ENCODE peak calls at places on chromosomes 5 and 9, in seven cellular contexts. One of them, this sample, is unnamed.

GRCh38 chr5:77946381-77947050 is 170.4 kb upstream of the TBCA start:
- DNase-seq in AML-193: no peak
- DNase-seq in heart left ventricle: no peak
- DNase-seq in omental fat pad: no peak
- DNase-seq in heart right ventricle: no peak
- DNase-seq in NCI-H1417 treated with DMSO at 0.1 percent for 48 hours: peak; percentile 31
- DNase-seq in left colon: no peak
- DNase-seq in this sample: no peak

GRCh38 chr5:153749941-153750340 is 259.5 kb downstream of the GRIA1 start:
- DNase-seq in AML-193: no peak
- DNase-seq in heart left ventricle: no peak
- DNase-seq in omental fat pad: no peak
- DNase-seq in heart right ventricle: no peak
- DNase-seq in NCI-H1417 treated with DMSO at 0.1 percent for 48 hours: peak; percentile 30
- DNase-seq in left colon: no peak
- DNase-seq in this sample: no peak

GRCh38 chr5:159051431-159052281 is 48.1 kb downstream of the EBF1 start:
- DNase-seq in AML-193: no peak
- DNase-seq in heart left ventricle: peak; percentile 71
- DNase-seq in omental fat pad: no peak
- DNase-seq in heart right ventricle: peak; percentile 75
- DNase-seq in NCI-H1417 treated with DMSO at 0.1 percent for 48 hours: no peak
- DNase-seq in left colon: no peak
- DNase-seq in this sample: no peak

GRCh38 chr9:93950619-93951601 is 4.2 kb downstream of the BARX1 start:
- DNase-seq in AML-193: no peak
- DNase-seq in heart left ventricle: no peak
- DNase-seq in omental fat pad: no peak
- DNase-seq in heart right ventricle: no peak
- DNase-seq in NCI-H1417 treated with DMSO at 0.1 percent for 48 hours: no peak
- DNase-seq in left colon: no peak
- DNase-seq in this sample: no peak

GRCh38 chr5:150377964-150378694 is 20.6 kb downstream of the TCOF1 start:
- DNase-seq in AML-193: no peak
- DNase-seq in heart left ventricle: no peak
- DNase-seq in omental fat pad: no peak
- DNase-seq in heart right ventricle: no peak
- DNase-seq in NCI-H1417 treated with DMSO at 0.1 percent for 48 hours: no peak
- DNase-seq in left colon: no peak
- DNase-seq in this sample: no peak

GRCh38 chr5:81232449-81233079 is 558 bp upstream of the CKMT2 start:
- DNase-seq in AML-193: no peak
- DNase-seq in heart left ventricle: peak; percentile 95
- DNase-seq in omental fat pad: no peak
- DNase-seq in heart right ventricle: peak; percentile 76
- DNase-seq in NCI-H1417 treated with DMSO at 0.1 percent for 48 hours: no peak
- DNase-seq in left colon: peak; percentile 37
- DNase-seq in this sample: no peak

GRCh38 chr5:159451197-159452052 is 121.1 kb upstream of the IL12B start:
- DNase-seq in AML-193: no peak
- DNase-seq in heart left ventricle: peak; percentile 70
- DNase-seq in omental fat pad: no peak
- DNase-seq in heart right ventricle: no peak
- DNase-seq in NCI-H1417 treated with DMSO at 0.1 percent for 48 hours: no peak
- DNase-seq in left colon: no peak
- DNase-seq in this sample: no peak

GRCh38 chr9:34508951-34509350 is 13.8 kb downstream of the ENHO start:
- DNase-seq in AML-193: no peak
- DNase-seq in heart left ventricle: no peak
- DNase-seq in omental fat pad: no peak
- DNase-seq in heart right ventricle: no peak
- DNase-seq in NCI-H1417 treated with DMSO at 0.1 percent for 48 hours: no peak
- DNase-seq in left colon: no peak
- DNase-seq in this sample: no peak

GRCh38 chr5:52990531-52990925 is 1.4 kb downstream of the ITGA2 start:
- DNase-seq in AML-193: no peak
- DNase-seq in heart left ventricle: no peak
- DNase-seq in omental fat pad: no peak
- DNase-seq in heart right ventricle: no peak
- DNase-seq in NCI-H1417 treated with DMSO at 0.1 percent for 48 hours: no peak
- DNase-seq in left colon: no peak
- DNase-seq in this sample: no peak

GRCh38 chr9:126630458-126631237 is 16.9 kb downstream of the LMX1B start:
- DNase-seq in AML-193: no peak
- DNase-seq in heart left ventricle: no peak
- DNase-seq in omental fat pad: no peak
- DNase-seq in heart right ventricle: no peak
- DNase-seq in NCI-H1417 treated with DMSO at 0.1 percent for 48 hours: no peak
- DNase-seq in left colon: no peak
- DNase-seq in this sample: no peak

GRCh38 chr5:26894719-26895263 is 143.6 kb downstream of the CDH9 start:
- DNase-seq in AML-193: no peak
- DNase-seq in heart left ventricle: no peak
- DNase-seq in omental fat pad: no peak
- DNase-seq in heart right ventricle: no peak
- DNase-seq in NCI-H1417 treated with DMSO at 0.1 percent for 48 hours: no peak
- DNase-seq in left colon: no peak
- DNase-seq in this sample: no peak

GRCh38 chr9:129891519-129891918 is 56.3 kb downstream of the USP20 start:
- DNase-seq in AML-193: no peak
- DNase-seq in heart left ventricle: no peak
- DNase-seq in omental fat pad: no peak
- DNase-seq in heart right ventricle: no peak
- DNase-seq in NCI-H1417 treated with DMSO at 0.1 percent for 48 hours: no peak
- DNase-seq in left colon: no peak
- DNase-seq in this sample: no peak

GRCh38 chr5:180291943-180292831 is at the start of gene MAPK9:
- DNase-seq in AML-193: peak; percentile 53
- DNase-seq in heart left ventricle: peak; percentile 92
- DNase-seq in omental fat pad: peak; percentile 57
- DNase-seq in heart right ventricle: peak; percentile 89
- DNase-seq in NCI-H1417 treated with DMSO at 0.1 percent for 48 hours: no peak
- DNase-seq in left colon: peak; percentile 80
- DNase-seq in this sample: no peak

GRCh38 chr5:159826351-159827222 is 89.7 kb upstream of the ADRA1B start:
- DNase-seq in AML-193: no peak
- DNase-seq in heart left ventricle: no peak
- DNase-seq in omental fat pad: no peak
- DNase-seq in heart right ventricle: no peak
- DNase-seq in NCI-H1417 treated with DMSO at 0.1 percent for 48 hours: no peak
- DNase-seq in left colon: peak; percentile 36
- DNase-seq in this sample: peak; percentile 89

GRCh38 chr5:7392401-7393024 is 3.4 kb upstream of the ADCY2 start:
- DNase-seq in AML-193: peak; percentile 1
- DNase-seq in heart left ventricle: no peak
- DNase-seq in omental fat pad: no peak
- DNase-seq in heart right ventricle: no peak
- DNase-seq in NCI-H1417 treated with DMSO at 0.1 percent for 48 hours: no peak
- DNase-seq in left colon: no peak
- DNase-seq in this sample: peak; percentile 82

GRCh38 chr5:95859327-95860060 is 37.0 kb upstream of the GLRX start:
- DNase-seq in AML-193: no peak
- DNase-seq in heart left ventricle: no peak
- DNase-seq in omental fat pad: no peak
- DNase-seq in heart right ventricle: no peak
- DNase-seq in NCI-H1417 treated with DMSO at 0.1 percent for 48 hours: no peak
- DNase-seq in left colon: no peak
- DNase-seq in this sample: no peak

GRCh38 chr5:180007582-180007981 is 64.0 kb downstream of the RNF130 start:
- DNase-seq in AML-193: no peak
- DNase-seq in heart left ventricle: peak; percentile 56
- DNase-seq in omental fat pad: no peak
- DNase-seq in heart right ventricle: peak; percentile 22
- DNase-seq in NCI-H1417 treated with DMSO at 0.1 percent for 48 hours: peak; percentile 2
- DNase-seq in left colon: no peak
- DNase-seq in this sample: no peak

GRCh38 chr5:98750693-98751092 is 22.8 kb upstream of the RGMB start:
- DNase-seq in AML-193: peak; percentile 7
- DNase-seq in heart left ventricle: no peak
- DNase-seq in omental fat pad: no peak
- DNase-seq in heart right ventricle: no peak
- DNase-seq in NCI-H1417 treated with DMSO at 0.1 percent for 48 hours: no peak
- DNase-seq in left colon: no peak
- DNase-seq in this sample: no peak

GRCh38 chr5:173709761-173710160 is 93.3 kb upstream of the BOD1 start:
- DNase-seq in AML-193: no peak
- DNase-seq in heart left ventricle: no peak
- DNase-seq in omental fat pad: no peak
- DNase-seq in heart right ventricle: no peak
- DNase-seq in NCI-H1417 treated with DMSO at 0.1 percent for 48 hours: no peak
- DNase-seq in left colon: no peak
- DNase-seq in this sample: no peak

GRCh38 chr5:179762781-179763176 is 30.2 kb downstream of the MAML1 start:
- DNase-seq in AML-193: no peak
- DNase-seq in heart left ventricle: no peak
- DNase-seq in omental fat pad: no peak
- DNase-seq in heart right ventricle: no peak
- DNase-seq in NCI-H1417 treated with DMSO at 0.1 percent for 48 hours: no peak
- DNase-seq in left colon: no peak
- DNase-seq in this sample: no peak

GRCh38 chr9:109205526-109205925 is 38.5 kb upstream of the FRRS1L start:
- DNase-seq in AML-193: no peak
- DNase-seq in heart left ventricle: no peak
- DNase-seq in omental fat pad: no peak
- DNase-seq in heart right ventricle: no peak
- DNase-seq in NCI-H1417 treated with DMSO at 0.1 percent for 48 hours: no peak
- DNase-seq in left colon: no peak
- DNase-seq in this sample: no peak

GRCh38 chr9:17322882-17323864 is 188.3 kb downstream of the CNTLN start:
- DNase-seq in AML-193: no peak
- DNase-seq in heart left ventricle: no peak
- DNase-seq in omental fat pad: no peak
- DNase-seq in heart right ventricle: no peak
- DNase-seq in NCI-H1417 treated with DMSO at 0.1 percent for 48 hours: no peak
- DNase-seq in left colon: no peak
- DNase-seq in this sample: no peak

GRCh38 chr5:96492654-96493053 is 59.6 kb upstream of the PCSK1 start:
- DNase-seq in AML-193: no peak
- DNase-seq in heart left ventricle: no peak
- DNase-seq in omental fat pad: no peak
- DNase-seq in heart right ventricle: no peak
- DNase-seq in NCI-H1417 treated with DMSO at 0.1 percent for 48 hours: no peak
- DNase-seq in left colon: no peak
- DNase-seq in this sample: no peak

GRCh38 chr5:157734466-157734865 is 3.2 kb downstream of the THG1L start:
- DNase-seq in AML-193: no peak
- DNase-seq in heart left ventricle: no peak
- DNase-seq in omental fat pad: no peak
- DNase-seq in heart right ventricle: no peak
- DNase-seq in NCI-H1417 treated with DMSO at 0.1 percent for 48 hours: peak; percentile 3
- DNase-seq in left colon: no peak
- DNase-seq in this sample: no peak

GRCh38 chr9:120873512-120873911 is 3.5 kb downstream of the PHF19 start:
- DNase-seq in AML-193: no peak
- DNase-seq in heart left ventricle: no peak
- DNase-seq in omental fat pad: no peak
- DNase-seq in heart right ventricle: no peak
- DNase-seq in NCI-H1417 treated with DMSO at 0.1 percent for 48 hours: no peak
- DNase-seq in left colon: no peak
- DNase-seq in this sample: no peak

GRCh38 chr5:170312666-170313065 is 15.1 kb upstream of the LCP2 start:
- DNase-seq in AML-193: peak; percentile 87
- DNase-seq in heart left ventricle: no peak
- DNase-seq in omental fat pad: no peak
- DNase-seq in heart right ventricle: no peak
- DNase-seq in NCI-H1417 treated with DMSO at 0.1 percent for 48 hours: no peak
- DNase-seq in left colon: no peak
- DNase-seq in this sample: no peak

GRCh38 chr9:96661711-96662110 is 6.6 kb upstream of the PRXL2C start:
- DNase-seq in AML-193: no peak
- DNase-seq in heart left ventricle: no peak
- DNase-seq in omental fat pad: no peak
- DNase-seq in heart right ventricle: no peak
- DNase-seq in NCI-H1417 treated with DMSO at 0.1 percent for 48 hours: no peak
- DNase-seq in left colon: no peak
- DNase-seq in this sample: no peak

GRCh38 chr5:88045931-88046461 is 222.6 kb downstream of the TMEM161B start:
- DNase-seq in AML-193: no peak
- DNase-seq in heart left ventricle: no peak
- DNase-seq in omental fat pad: no peak
- DNase-seq in heart right ventricle: no peak
- DNase-seq in NCI-H1417 treated with DMSO at 0.1 percent for 48 hours: no peak
- DNase-seq in left colon: no peak
- DNase-seq in this sample: no peak

GRCh38 chr5:173759696-173760095 is 128.5 kb upstream of the CPEB4 start:
- DNase-seq in AML-193: no peak
- DNase-seq in heart left ventricle: no peak
- DNase-seq in omental fat pad: no peak
- DNase-seq in heart right ventricle: no peak
- DNase-seq in NCI-H1417 treated with DMSO at 0.1 percent for 48 hours: no peak
- DNase-seq in left colon: no peak
- DNase-seq in this sample: no peak

GRCh38 chr5:95901676-95902646 is 59.7 kb downstream of the ELL2 start:
- DNase-seq in AML-193: no peak
- DNase-seq in heart left ventricle: no peak
- DNase-seq in omental fat pad: no peak
- DNase-seq in heart right ventricle: no peak
- DNase-seq in NCI-H1417 treated with DMSO at 0.1 percent for 48 hours: no peak
- DNase-seq in left colon: no peak
- DNase-seq in this sample: no peak

GRCh38 chr5:57662991-57663390 is 180.4 kb upstream of the ACTBL2 start:
- DNase-seq in AML-193: no peak
- DNase-seq in heart left ventricle: peak; percentile 60
- DNase-seq in omental fat pad: no peak
- DNase-seq in heart right ventricle: no peak
- DNase-seq in NCI-H1417 treated with DMSO at 0.1 percent for 48 hours: no peak
- DNase-seq in left colon: no peak
- DNase-seq in this sample: no peak

GRCh38 chr5:74953961-74954720 is 88.0 kb upstream of the FAM169A start:
- DNase-seq in AML-193: no peak
- DNase-seq in heart left ventricle: no peak
- DNase-seq in omental fat pad: no peak
- DNase-seq in heart right ventricle: no peak
- DNase-seq in NCI-H1417 treated with DMSO at 0.1 percent for 48 hours: no peak
- DNase-seq in left colon: no peak
- DNase-seq in this sample: no peak

GRCh38 chr5:167128581-167128980 is 1162.9 kb upstream of the WWC1 start:
- DNase-seq in AML-193: no peak
- DNase-seq in heart left ventricle: no peak
- DNase-seq in omental fat pad: no peak
- DNase-seq in heart right ventricle: no peak
- DNase-seq in NCI-H1417 treated with DMSO at 0.1 percent for 48 hours: no peak
- DNase-seq in left colon: no peak
- DNase-seq in this sample: no peak

GRCh38 chr5:74665823-74666222 is 19.2 kb upstream of the HEXB start:
- DNase-seq in AML-193: no peak
- DNase-seq in heart left ventricle: no peak
- DNase-seq in omental fat pad: no peak
- DNase-seq in heart right ventricle: no peak
- DNase-seq in NCI-H1417 treated with DMSO at 0.1 percent for 48 hours: peak; percentile 43
- DNase-seq in left colon: no peak
- DNase-seq in this sample: no peak

GRCh38 chr9:74887041-74887980 is at the start of gene TRPM6:
- DNase-seq in AML-193: peak; percentile 40
- DNase-seq in heart left ventricle: peak; percentile 87
- DNase-seq in omental fat pad: peak; percentile 72
- DNase-seq in heart right ventricle: peak; percentile 82
- DNase-seq in NCI-H1417 treated with DMSO at 0.1 percent for 48 hours: no peak
- DNase-seq in left colon: peak; percentile 90
- DNase-seq in this sample: no peak

GRCh38 chr9:85040806-85041575 is 371.5 kb downstream of the NTRK2 start:
- DNase-seq in AML-193: no peak
- DNase-seq in heart left ventricle: no peak
- DNase-seq in omental fat pad: no peak
- DNase-seq in heart right ventricle: no peak
- DNase-seq in NCI-H1417 treated with DMSO at 0.1 percent for 48 hours: no peak
- DNase-seq in left colon: no peak
- DNase-seq in this sample: no peak